ENCODE peak calls at places on chromosomes 5 and 9, in seven cellular contexts. P, H, A, I, K, U and G are unnamed samples.
A peak's percentile ranks its signal among the peaks of the same experiment; 100 is the strongest.

GRCh38 chr5:74382864-74383618 is 257.5 kb downstream of the ENC1 start:
- DNase-seq in P (no peak), H (no peak), A (peak; percentile 53), I (no peak), K (peak; percentile 78), U (peak; percentile 48), G (no peak)

GRCh38 chr9:134678206-134678605 is 36.6 kb downstream of the COL5A1 start:
- DNase-seq in P (no peak), H (no peak), A (no peak), I (peak; percentile 72), K (no peak), U (no peak), G (no peak)

GRCh38 chr9:130290353-130291181 is 25.0 kb downstream of the HMCN2 start:
- DNase-seq in P (no peak), H (no peak), A (peak; percentile 86), I (no peak), K (no peak), U (peak; percentile 51), G (no peak)

GRCh38 chr9:136323420-136323819 is 3.9 kb upstream of the GPSM1 start:
- DNase-seq in P (no peak), H (no peak), A (no peak), I (peak; percentile 45), K (no peak), U (no peak), G (no peak)

GRCh38 chr9:121601234-121601633 is 50.2 kb upstream of the DAB2IP start:
- DNase-seq in P (no peak), H (no peak), A (no peak), I (no peak), K (peak; percentile 30), U (no peak), G (no peak)

GRCh38 chr5:72477644-72478043 is 29.6 kb downstream of the ZNF366 start:
- DNase-seq in P (no peak), H (no peak), A (no peak), I (no peak), K (no peak), U (no peak), G (no peak)

GRCh38 chr5:141920771-141921170 is 2.9 kb upstream of the DELE1 start:
- DNase-seq in P (no peak), H (no peak), A (no peak), I (no peak), K (no peak), U (no peak), G (no peak)

GRCh38 chr9:70053864-70054263 is 10.2 kb downstream of the MAMDC2 start:
- DNase-seq in P (peak; percentile 70), H (no peak), A (no peak), I (no peak), K (peak; percentile 19), U (no peak), G (no peak)

GRCh38 chr5:44842491-44843282 is 33.9 kb downstream of the MRPS30 start:
- DNase-seq in P (no peak), H (no peak), A (peak; percentile 31), I (no peak), K (no peak), U (no peak), G (no peak)

GRCh38 chr9:129080312-129080607 is 651 bp upstream of the DOLPP1 start:
- DNase-seq in P (no peak), H (no peak), A (no peak), I (no peak), K (no peak), U (no peak), G (no peak)

GRCh38 chr9:38119570-38119969 is 50.5 kb upstream of the SHB start:
- DNase-seq in P (no peak), H (no peak), A (no peak), I (no peak), K (no peak), U (no peak), G (no peak)

GRCh38 chr9:129052592-129052991 is 16.2 kb downstream of the MIGA2 start:
- DNase-seq in P (no peak), H (no peak), A (no peak), I (peak; percentile 90), K (no peak), U (peak; percentile 86), G (no peak)

GRCh38 chr9:88777498-88778312 is 213.6 kb upstream of the S1PR3 start:
- DNase-seq in P (no peak), H (no peak), A (peak; percentile 75), I (no peak), K (peak; percentile 67), U (peak; percentile 64), G (no peak)

GRCh38 chr5:119340597-119341218 is 15.1 kb upstream of the TNFAIP8 start:
- DNase-seq in P (no peak), H (no peak), A (no peak), I (no peak), K (no peak), U (no peak), G (no peak)

GRCh38 chr5:133742370-133743036 is 130.2 kb upstream of the FSTL4 start:
- DNase-seq in P (no peak), H (no peak), A (peak; percentile 34), I (no peak), K (no peak), U (no peak), G (no peak)

GRCh38 chr9:125074976-125075375 is 68.4 kb downstream of the SCAI start:
- DNase-seq in P (no peak), H (no peak), A (no peak), I (no peak), K (peak; percentile 30), U (no peak), G (no peak)

GRCh38 chr5:150255659-150256415 is 33.7 kb downstream of the CAMK2A start:
- DNase-seq in P (no peak), H (no peak), A (peak; percentile 86), I (no peak), K (no peak), U (no peak), G (no peak)

GRCh38 chr9:6852243-6852963 is 94.6 kb downstream of the KDM4C start:
- DNase-seq in P (no peak), H (no peak), A (peak; percentile 21), I (no peak), K (peak; percentile 73), U (no peak), G (no peak)

GRCh38 chr9:93329632-93330286 is 121.7 kb upstream of the FAM120A start:
- DNase-seq in P (no peak), H (no peak), A (no peak), I (no peak), K (no peak), U (no peak), G (no peak)

GRCh38 chr5:179330186-179330900 is 14.9 kb downstream of the ADAMTS2 start:
- DNase-seq in P (no peak), H (no peak), A (no peak), I (peak; percentile 62), K (no peak), U (no peak), G (no peak)

GRCh38 chr5:139975306-139975705 is 67.8 kb downstream of the NRG2 start:
- DNase-seq in P (no peak), H (no peak), A (no peak), I (no peak), K (no peak), U (no peak), G (no peak)

GRCh38 chr9:120394058-120394669 is 185.8 kb downstream of the CDK5RAP2 start:
- DNase-seq in P (no peak), H (no peak), A (no peak), I (no peak), K (peak; percentile 95), U (no peak), G (no peak)

GRCh38 chr9:125663127-125663526 is 43.9 kb downstream of the MAPKAP1 start:
- DNase-seq in P (peak; percentile 7), H (no peak), A (no peak), I (no peak), K (peak; percentile 83), U (no peak), G (no peak)

GRCh38 chr9:36815023-36815422 is 219.0 kb downstream of the PAX5 start:
- DNase-seq in P (no peak), H (no peak), A (no peak), I (no peak), K (no peak), U (no peak), G (no peak)

GRCh38 chr9:5563417-5563815 is 53.1 kb downstream of the PDCD1LG2 start:
- DNase-seq in P (no peak), H (no peak), A (no peak), I (no peak), K (no peak), U (no peak), G (no peak)

GRCh38 chr5:2876183-2876582 is 124.7 kb upstream of the IRX2 start:
- DNase-seq in P (no peak), H (no peak), A (no peak), I (no peak), K (no peak), U (no peak), G (no peak)

GRCh38 chr5:125575561-125576504 is 829.4 kb upstream of the ZNF608 start:
- DNase-seq in P (no peak), H (no peak), A (peak; percentile 78), I (no peak), K (peak; percentile 12), U (no peak), G (peak; percentile 73)

GRCh38 chr9:119844431-119844830 is 475.2 kb upstream of the BRINP1 start:
- DNase-seq in P (no peak), H (no peak), A (no peak), I (no peak), K (no peak), U (no peak), G (no peak)

GRCh38 chr5:124263172-124263571 is 483.3 kb downstream of the ZNF608 start:
- DNase-seq in P (no peak), H (no peak), A (no peak), I (no peak), K (no peak), U (no peak), G (no peak)

GRCh38 chr5:171806976-171807823 is 21.6 kb downstream of the SMIM23 start:
- DNase-seq in P (peak; percentile 53), H (no peak), A (peak; percentile 62), I (no peak), K (peak; percentile 23), U (no peak), G (no peak)

GRCh38 chr5:429453-430188 is 13.4 kb upstream of the EXOC3 start:
- DNase-seq in P (no peak), H (no peak), A (no peak), I (no peak), K (peak; percentile 53), U (no peak), G (no peak)

GRCh38 chr9:35406183-35406959 is 83.5 kb upstream of the RUSC2 start:
- DNase-seq in P (no peak), H (peak; percentile 27), A (peak; percentile 79), I (peak; percentile 85), K (no peak), U (no peak), G (no peak)

GRCh38 chr9:131227112-131228058 is 48.9 kb downstream of the FAM78A start:
- DNase-seq in P (no peak), H (no peak), A (peak; percentile 22), I (no peak), K (no peak), U (no peak), G (no peak)

GRCh38 chr9:34037626-34038025 is 11.1 kb downstream of the UBAP2 start:
- DNase-seq in P (no peak), H (no peak), A (no peak), I (no peak), K (no peak), U (no peak), G (no peak)

GRCh38 chr5:58887721-58888409 is 305.0 kb downstream of the RAB3C start:
- DNase-seq in P (no peak), H (no peak), A (no peak), I (no peak), K (peak; percentile 17), U (peak; percentile 60), G (no peak)

GRCh38 chr9:96859461-96860198 is 5.3 kb upstream of the ZNF782 start:
- DNase-seq in P (no peak), H (no peak), A (peak; percentile 22), I (no peak), K (peak; percentile 95), U (no peak), G (no peak)

GRCh38 chr5:2038337-2039179 is 155.8 kb upstream of the IRX4 start:
- DNase-seq in P (peak; percentile 45), H (peak; percentile 62), A (peak; percentile 84), I (peak; percentile 92), K (peak; percentile 23), U (peak; percentile 72), G (peak; percentile 17)

GRCh38 chr5:73204733-73205132 is 31.7 kb downstream of the TMEM174 start:
- DNase-seq in P (no peak), H (no peak), A (no peak), I (no peak), K (no peak), U (no peak), G (no peak)